ENCODE peak calls at places on chromosome 2, in six cellular contexts. H is HCT116; W is stimulated activated CD8-positive, alpha-beta memory T cell treated with anti-CD3 and anti-CD28 coated beads, Interleukin-7, amount 100 ng/mL, for 1 hour; C is H54; K is iris pigment epithelial cell; R is retina. D is an unnamed sample.

GRCh38 chr2:8036366-8036765 is 645.5 kb upstream of the ID2 start:
- DNase-seq in H (no peak), R (no peak), C (no peak), W (no peak), K (no peak), D (no peak)

GRCh38 chr2:63786506-63786905 is 55.2 kb upstream of the UGP2 start:
- DNase-seq in W (no peak), H (no peak), C (no peak), K (no peak), R (no peak), D (no peak)

GRCh38 chr2:213251618-213252017 is 32.6 kb upstream of the SPAG16 start:
- DNase-seq in C (no peak), H (peak; percentile 50), K (peak; percentile 79), W (no peak), R (peak; percentile 61), D (no peak)

GRCh38 chr2:164302786-164303185 is 318.5 kb downstream of the GRB14 start:
- DNase-seq in W (no peak), R (no peak), K (no peak), C (no peak), H (no peak), D (no peak)

GRCh38 chr2:45192991-45193390 is 183.7 kb upstream of the SIX2 start:
- DNase-seq in W (no peak), R (no peak), K (no peak), H (no peak), C (no peak), D (no peak)

GRCh38 chr2:61420986-61421546 is 49.8 kb downstream of the USP34 start:
- DNase-seq in H (no peak), W (no peak), K (no peak), C (no peak), R (no peak), D (no peak)

GRCh38 chr2:238169708-238170251 is 11.0 kb downstream of the ERFE start:
- DNase-seq in R (no peak), K (peak; percentile 96), W (no peak), C (peak; percentile 96), H (no peak), D (no peak)

GRCh38 chr2:124048664-124049063 is 23.6 kb downstream of the CNTNAP5 start:
- DNase-seq in K (no peak), C (no peak), H (no peak), W (no peak), R (no peak), D (no peak)

GRCh38 chr2:75199428-75200011 is at the start of gene TACR1:
- DNase-seq in H (no peak), C (peak; percentile 61), R (peak; percentile 85), K (peak; percentile 59), W (no peak), D (peak; percentile 61)

D was measured in stomach.